ENCODE peak calls at places on chromosomes 7 and 10, in four cellular contexts. One of them, this sample, is unnamed.

GRCh38 chr7:68399991-68400590 is 1198.2 kb upstream of the AUTS2 start:
- DNase-seq in keratinocyte: no peak
- DNase-seq in SK-N-SH: no peak
- DNase-seq in fibroblast of lung: peak; percentile 16
- DNase-seq in this sample: no peak

GRCh38 chr7:132117181-132117580 is 459.1 kb downstream of the PLXNA4 start:
- DNase-seq in keratinocyte: peak; percentile 54
- DNase-seq in SK-N-SH: peak; percentile 30
- DNase-seq in fibroblast of lung: peak; percentile 82
- DNase-seq in this sample: no peak

GRCh38 chr7:142385528-142386340 is 127.9 kb upstream of the PRSS58 start:
- DNase-seq in keratinocyte: peak; percentile 67
- DNase-seq in SK-N-SH: peak; percentile 62
- DNase-seq in fibroblast of lung: peak; percentile 62
- DNase-seq in this sample: peak; percentile 60

GRCh38 chr7:1455241-1455939 is 3.9 kb downstream of the MICALL2 start:
- DNase-seq in keratinocyte: no peak
- DNase-seq in SK-N-SH: no peak
- DNase-seq in fibroblast of lung: no peak
- DNase-seq in this sample: peak; percentile 56

GRCh38 chr7:106281919-106282318 is 2.9 kb downstream of the NAMPT start:
- DNase-seq in keratinocyte: no peak
- DNase-seq in SK-N-SH: no peak
- DNase-seq in fibroblast of lung: no peak
- DNase-seq in this sample: no peak

GRCh38 chr10:101691081-101691480 is 3.9 kb downstream of the FBXW4 start:
- DNase-seq in keratinocyte: no peak
- DNase-seq in SK-N-SH: no peak
- DNase-seq in fibroblast of lung: no peak
- DNase-seq in this sample: no peak

GRCh38 chr10:31867646-31868045 is 61.0 kb downstream of the ARHGAP12 start:
- DNase-seq in keratinocyte: no peak
- DNase-seq in SK-N-SH: no peak
- DNase-seq in fibroblast of lung: peak; percentile 17
- DNase-seq in this sample: no peak

GRCh38 chr10:79241990-79242619 is 105.2 kb upstream of the PPIF start:
- DNase-seq in keratinocyte: no peak
- DNase-seq in SK-N-SH: peak; percentile 83
- DNase-seq in fibroblast of lung: peak; percentile 67
- DNase-seq in this sample: peak; percentile 62

GRCh38 chr7:30173058-30173897 is 38.5 kb downstream of the MTURN start:
- DNase-seq in keratinocyte: peak; percentile 100
- DNase-seq in SK-N-SH: peak; percentile 87
- DNase-seq in fibroblast of lung: peak; percentile 86
- DNase-seq in this sample: no peak

GRCh38 chr7:81887098-81887497 is 117.3 kb upstream of the HGF start:
- DNase-seq in keratinocyte: no peak
- DNase-seq in SK-N-SH: peak; percentile 15
- DNase-seq in fibroblast of lung: peak; percentile 37
- DNase-seq in this sample: no peak

GRCh38 chr10:106615081-106615480 is 549.4 kb downstream of the SORCS1 start:
- DNase-seq in keratinocyte: no peak
- DNase-seq in SK-N-SH: no peak
- DNase-seq in fibroblast of lung: peak; percentile 69
- DNase-seq in this sample: no peak

GRCh38 chr10:29099001-29099400 is 189.9 kb upstream of the LYZL1 start:
- DNase-seq in keratinocyte: no peak
- DNase-seq in SK-N-SH: no peak
- DNase-seq in fibroblast of lung: no peak
- DNase-seq in this sample: no peak

GRCh38 chr10:31829776-31830175 is 98.9 kb downstream of the ARHGAP12 start:
- DNase-seq in keratinocyte: no peak
- DNase-seq in SK-N-SH: no peak
- DNase-seq in fibroblast of lung: no peak
- DNase-seq in this sample: no peak

GRCh38 chr7:77309714-77310220 is 106.4 kb downstream of the GSAP start:
- DNase-seq in keratinocyte: no peak
- DNase-seq in SK-N-SH: no peak
- DNase-seq in fibroblast of lung: no peak
- DNase-seq in this sample: no peak
- H3K9ac ChIP-seq in keratinocyte: no peak overlapping the region
- H3K9ac ChIP-seq in SK-N-SH: no peak overlapping the region
- H3K9ac ChIP-seq in fibroblast of lung: no peak overlapping the region
- H3K9ac ChIP-seq in this sample: no peak overlapping the region

GRCh38 chr10:132663666-132664365 is 122.1 kb downstream of the NKX6-2 start:
- DNase-seq in keratinocyte: no peak
- DNase-seq in SK-N-SH: no peak
- DNase-seq in fibroblast of lung: no peak
- DNase-seq in this sample: no peak
- H3K9ac ChIP-seq in keratinocyte: no peak overlapping the region
- H3K9ac ChIP-seq in SK-N-SH: no peak overlapping the region
- H3K9ac ChIP-seq in fibroblast of lung: no peak overlapping the region
- H3K9ac ChIP-seq in this sample: no peak overlapping the region

GRCh38 chr10:98313598-98313997 is 45.6 kb upstream of the LOXL4 start:
- DNase-seq in keratinocyte: no peak
- DNase-seq in SK-N-SH: no peak
- DNase-seq in fibroblast of lung: no peak
- DNase-seq in this sample: no peak

GRCh38 chr10:98318861-98319260 is 50.9 kb upstream of the LOXL4 start:
- DNase-seq in keratinocyte: no peak
- DNase-seq in SK-N-SH: no peak
- DNase-seq in fibroblast of lung: no peak
- DNase-seq in this sample: no peak

GRCh38 chr10:98314577-98315284 is 46.7 kb upstream of the LOXL4 start:
- DNase-seq in keratinocyte: no peak
- DNase-seq in SK-N-SH: no peak
- DNase-seq in fibroblast of lung: no peak
- DNase-seq in this sample: no peak

GRCh38 chr10:98316156-98316555 is 48.2 kb upstream of the LOXL4 start:
- DNase-seq in keratinocyte: no peak
- DNase-seq in SK-N-SH: no peak
- DNase-seq in fibroblast of lung: no peak
- DNase-seq in this sample: no peak

DNA sequence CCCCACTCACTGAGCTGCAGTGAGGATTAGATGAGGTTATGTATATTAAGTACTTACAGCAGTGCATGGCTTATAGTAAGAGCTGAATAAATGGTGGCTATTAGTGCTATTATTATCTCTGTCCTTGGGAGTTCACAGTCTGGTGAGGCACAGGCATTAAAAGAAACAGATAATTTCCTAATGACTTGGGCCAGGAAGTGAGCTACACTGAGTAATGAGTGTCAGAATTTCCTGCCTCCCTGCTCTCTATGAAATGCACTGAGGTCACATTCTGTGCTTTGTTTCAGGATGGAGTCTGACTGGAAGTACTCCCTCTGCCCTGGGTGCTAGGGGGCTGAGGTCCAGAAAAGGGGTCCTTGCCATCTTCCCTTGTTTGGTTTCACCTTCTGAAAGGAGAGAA is 48.7 kb upstream of the LOXL4 start:
- DNase-seq in keratinocyte: no peak
- DNase-seq in SK-N-SH: no peak
- DNase-seq in fibroblast of lung: peak; percentile 61
- DNase-seq in this sample: no peak
- H3K9ac ChIP-seq in keratinocyte: no peak overlapping the region
- H3K9ac ChIP-seq in SK-N-SH: no peak overlapping the region
- H3K9ac ChIP-seq in fibroblast of lung: no peak overlapping the region
- H3K9ac ChIP-seq in this sample: no peak overlapping the region

GRCh38 chr10:61663466-61663865 is 737 bp downstream of the CABCOCO1 start:
- DNase-seq in keratinocyte: no peak
- DNase-seq in SK-N-SH: no peak
- DNase-seq in fibroblast of lung: no peak
- DNase-seq in this sample: no peak

GRCh38 chr10:61664985-61665384 is 2.3 kb downstream of the CABCOCO1 start:
- DNase-seq in keratinocyte: no peak
- DNase-seq in SK-N-SH: no peak
- DNase-seq in fibroblast of lung: no peak
- DNase-seq in this sample: no peak

GRCh38 chr10:61662794-61663259 is at the start of gene CABCOCO1:
- DNase-seq in keratinocyte: no peak
- DNase-seq in SK-N-SH: peak; percentile 87
- DNase-seq in fibroblast of lung: peak; percentile 71
- DNase-seq in this sample: peak; percentile 84
- H3K9ac ChIP-seq in keratinocyte: peak within 1 kb of the TSS; percentile 52
- H3K9ac ChIP-seq in SK-N-SH: peak within 1 kb of the TSS; percentile 58
- H3K9ac ChIP-seq in fibroblast of lung: peak within 1 kb of the TSS; percentile 51
- H3K9ac ChIP-seq in this sample: no peak within 1 kb of the TSS

GRCh38 chr7:156640257-156640948 is at the start of gene RNF32:
- DNase-seq in keratinocyte: peak; percentile 62
- DNase-seq in SK-N-SH: peak; percentile 100
- DNase-seq in fibroblast of lung: peak; percentile 88
- DNase-seq in this sample: peak; percentile 97

GRCh38 chr7:156638443-156639077 is 2.0 kb upstream of the RNF32 start:
- DNase-seq in keratinocyte: no peak
- DNase-seq in SK-N-SH: no peak
- DNase-seq in fibroblast of lung: no peak
- DNase-seq in this sample: no peak

GRCh38 chr7:156642306-156643045 is 1.9 kb downstream of the RNF32 start:
- DNase-seq in keratinocyte: no peak
- DNase-seq in SK-N-SH: no peak
- DNase-seq in fibroblast of lung: no peak
- DNase-seq in this sample: no peak

GRCh38 chr7:156640949-156641485 is 443 bp downstream of the RNF32 start:
- DNase-seq in keratinocyte: no peak
- DNase-seq in SK-N-SH: no peak
- DNase-seq in fibroblast of lung: peak; percentile 61
- DNase-seq in this sample: no peak

GRCh38 chr7:156639426-156640256 is 933 bp upstream of the RNF32 start:
- DNase-seq in keratinocyte: no peak
- DNase-seq in SK-N-SH: no peak
- DNase-seq in fibroblast of lung: peak; percentile 10
- DNase-seq in this sample: peak; percentile 45
- H3K9ac ChIP-seq in keratinocyte: no peak overlapping the region
- H3K9ac ChIP-seq in SK-N-SH: peak overlapping the region; percentile 80
- H3K9ac ChIP-seq in fibroblast of lung: peak overlapping the region; percentile 67
- H3K9ac ChIP-seq in this sample: no peak overlapping the region

DNA sequence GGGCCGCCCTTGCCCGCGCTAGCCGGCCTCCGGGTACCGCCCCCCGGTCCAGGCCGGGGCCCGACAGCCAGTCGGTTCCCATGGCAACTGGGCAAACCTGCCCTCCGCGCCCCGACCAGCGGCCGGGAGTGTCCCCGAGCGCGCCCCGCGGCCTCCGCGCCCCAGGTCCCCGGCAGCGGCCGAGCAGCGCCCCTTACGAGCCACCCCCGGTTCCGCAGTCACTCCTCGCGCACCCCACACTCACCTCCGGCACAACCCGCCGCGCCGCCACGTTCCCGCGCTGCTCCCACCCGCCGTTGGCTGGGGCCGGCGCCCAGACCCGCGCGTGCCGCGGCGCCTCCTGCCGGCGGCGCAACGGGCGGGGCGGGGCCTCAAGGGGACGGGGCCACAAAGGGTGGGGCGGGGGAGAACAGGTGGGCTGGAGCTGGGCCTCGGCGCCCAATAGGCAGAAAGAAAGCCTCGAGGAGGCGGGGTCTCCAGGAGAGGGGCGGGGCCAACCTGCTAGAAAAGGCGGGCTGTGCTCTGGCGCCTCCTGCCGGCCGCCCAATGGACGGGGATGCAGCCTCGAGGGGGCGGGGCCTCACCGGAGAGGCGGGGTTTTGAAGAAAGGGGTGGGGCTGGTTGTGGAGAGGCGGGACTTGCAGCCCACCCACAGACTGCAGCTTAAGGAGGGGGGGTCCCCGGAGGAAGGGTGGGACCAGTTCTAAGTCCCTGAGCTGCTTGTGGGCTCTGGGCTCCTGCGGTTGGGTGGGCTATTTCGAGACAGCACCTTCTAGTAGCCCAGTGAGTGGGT is at the start of gene RADIL:
- DNase-seq in keratinocyte: peak; percentile 11
- DNase-seq in SK-N-SH: peak; percentile 100
- DNase-seq in fibroblast of lung: peak; percentile 67
- DNase-seq in this sample: peak; percentile 95
- H3K9ac ChIP-seq in keratinocyte: no peak within 1 kb of the TSS
- H3K9ac ChIP-seq in SK-N-SH: peak within 1 kb of the TSS; percentile 69
- H3K9ac ChIP-seq in fibroblast of lung: peak within 1 kb of the TSS; percentile 66
- H3K9ac ChIP-seq in this sample: peak within 1 kb of the TSS; percentile 15

DNA sequence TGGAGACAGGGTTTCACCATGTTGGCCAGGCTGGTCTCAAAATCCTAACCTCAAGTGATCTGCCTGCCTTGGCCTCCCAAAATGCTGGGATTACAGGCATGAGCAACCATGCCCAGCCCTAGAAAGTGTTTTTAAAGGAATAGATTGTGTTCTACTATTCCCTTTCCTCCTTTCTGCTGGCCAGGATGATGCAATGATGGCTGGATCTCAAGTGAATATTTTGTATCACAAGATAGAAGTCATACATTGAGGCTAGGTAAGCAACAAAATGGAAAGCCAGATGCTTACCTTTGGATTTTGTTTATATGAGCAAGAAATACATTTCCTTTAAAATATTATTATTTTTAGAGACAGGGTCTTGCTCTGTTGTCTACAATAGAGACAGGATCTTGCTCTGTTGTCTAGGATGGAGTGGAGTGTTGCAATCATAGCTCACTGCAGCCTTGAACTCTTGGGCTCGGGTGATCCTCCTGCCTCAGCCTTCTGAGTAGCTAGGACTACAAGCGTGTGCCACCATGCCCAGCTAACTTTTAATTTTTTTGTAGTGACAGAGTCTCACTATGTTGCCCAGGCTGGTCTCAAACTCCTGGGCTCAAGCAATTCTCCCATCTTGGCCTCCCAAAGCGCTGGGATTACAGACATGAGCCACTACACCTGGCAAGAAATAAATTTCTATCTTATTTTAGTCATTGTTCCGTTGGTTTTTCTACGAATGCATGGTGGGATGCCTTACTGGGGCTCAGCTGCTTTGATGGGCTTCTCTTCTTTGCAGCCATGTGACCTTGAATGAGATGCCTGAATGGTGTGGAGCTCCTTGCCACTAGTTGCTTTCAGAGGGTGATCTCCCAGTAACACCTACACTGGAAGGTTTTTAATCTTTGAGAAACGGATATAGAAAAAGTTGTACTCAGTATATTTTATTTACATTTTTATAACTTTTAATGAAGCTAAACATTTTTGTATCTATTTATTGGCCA is 5.8 kb upstream of the AEBP1 start:
- DNase-seq in keratinocyte: no peak
- DNase-seq in SK-N-SH: no peak
- DNase-seq in fibroblast of lung: no peak
- DNase-seq in this sample: no peak
- H3K9ac ChIP-seq in keratinocyte: no peak overlapping the region
- H3K9ac ChIP-seq in SK-N-SH: no peak overlapping the region
- H3K9ac ChIP-seq in fibroblast of lung: no peak overlapping the region
- H3K9ac ChIP-seq in this sample: no peak overlapping the region

GRCh38 chr10:96511044-96511945 is 2.4 kb downstream of the TLL2 start:
- DNase-seq in keratinocyte: no peak
- DNase-seq in SK-N-SH: peak; percentile 72
- DNase-seq in fibroblast of lung: no peak
- DNase-seq in this sample: peak; percentile 86

GRCh38 chr10:96512997-96513685 is 585 bp downstream of the TLL2 start:
- DNase-seq in keratinocyte: no peak
- DNase-seq in SK-N-SH: peak; percentile 65
- DNase-seq in fibroblast of lung: peak; percentile 21
- DNase-seq in this sample: peak; percentile 76

GRCh38 chr10:96516337-96516736 is 2.6 kb upstream of the TLL2 start:
- DNase-seq in keratinocyte: no peak
- DNase-seq in SK-N-SH: no peak
- DNase-seq in fibroblast of lung: no peak
- DNase-seq in this sample: no peak

GRCh38 chr10:96512524-96512991 is 1.2 kb downstream of the TLL2 start:
- DNase-seq in keratinocyte: no peak
- DNase-seq in SK-N-SH: peak; percentile 63
- DNase-seq in fibroblast of lung: peak; percentile 39
- DNase-seq in this sample: peak; percentile 59

GRCh38 chr10:96513686-96514551 is at the start of gene TLL2:
- DNase-seq in keratinocyte: peak; percentile 33
- DNase-seq in SK-N-SH: peak; percentile 94
- DNase-seq in fibroblast of lung: peak; percentile 91
- DNase-seq in this sample: peak; percentile 96
- H3K9ac ChIP-seq in keratinocyte: peak within 1 kb of the TSS; percentile 9
- H3K9ac ChIP-seq in SK-N-SH: peak within 1 kb of the TSS; percentile 30
- H3K9ac ChIP-seq in fibroblast of lung: no peak within 1 kb of the TSS
- H3K9ac ChIP-seq in this sample: no peak within 1 kb of the TSS

This sample was measured in H9.